ENCODE peak calls at places on chromosomes 6 and 20, in eight cellular contexts. Q is pancreas; D is PC-9; H is mucosa of descending colon; E is GM23248; J is stimulated activated CD4-positive, alpha-beta T cell treated with anti-CD3 and anti-CD28 coated beads, TNF-alpha, amount 100 ng/mL, for 24 hours; A is hypothalamus; W is Kasumi-1. L is an unnamed sample.

GRCh38 chr6:137589067-137589848 is 95.1 kb upstream of the OLIG3 start:
- DNase-seq in J (peak; percentile 5), Q (peak; percentile 24), E (peak; percentile 39), H (peak; percentile 23), W (peak; percentile 34), D (peak; percentile 50), A (no peak), L (peak; percentile 16)

GRCh38 chr6:15158821-15159619 is 86.8 kb upstream of the JARID2 start:
- DNase-seq in E (no peak), W (no peak), Q (no peak), J (no peak), A (no peak), D (no peak), H (no peak), L (no peak)

GRCh38 chr6:150622941-150623874 is 23.5 kb downstream of the PLEKHG1 start:
- DNase-seq in A (no peak), D (no peak), W (no peak), Q (no peak), J (no peak), H (no peak), E (no peak), L (no peak)

GRCh38 chr20:46928580-46929132 is 34.0 kb downstream of the EYA2 start:
- DNase-seq in J (no peak), D (no peak), A (peak; percentile 17), W (no peak), E (peak; percentile 75), Q (no peak), H (no peak), L (peak; percentile 66)

GRCh38 chr6:142523485-142523884 is 221.7 kb downstream of the ADGRG6 start:
- DNase-seq in W (no peak), H (no peak), A (no peak), D (no peak), E (no peak), Q (no peak), J (no peak), L (no peak)

GRCh38 chr6:119727504-119728219 is 378.1 kb upstream of the MAN1A1 start:
- DNase-seq in Q (peak; percentile 31), E (no peak), H (peak; percentile 6), J (no peak), D (peak; percentile 86), A (no peak), W (no peak), L (no peak)

GRCh38 chr6:151306269-151306783 is 66.6 kb downstream of the AKAP12 start:
- DNase-seq in A (no peak), D (no peak), Q (no peak), J (no peak), W (no peak), H (no peak), E (no peak), L (no peak)

GRCh38 chr20:40197744-40198143 is 491.3 kb downstream of the MAFB start:
- DNase-seq in W (no peak), H (no peak), A (no peak), J (no peak), D (no peak), Q (no peak), E (peak; percentile 6), L (peak; percentile 32)

GRCh38 chr6:41615311-41615710 is 23.0 kb upstream of the MDFI start:
- DNase-seq in W (no peak), E (no peak), H (no peak), A (no peak), Q (no peak), D (no peak), J (no peak), L (no peak)

GRCh38 chr20:58707770-58708169 is 15.2 kb downstream of the NPEPL1 start:
- DNase-seq in H (no peak), A (no peak), J (no peak), Q (no peak), E (no peak), D (no peak), W (no peak), L (no peak)

L was measured in AG10803.